ENCODE peak calls at places on chromosomes 11 and 22, in four cellular contexts. P is right lobe of liver, A is gastrocnemius medialis, J is tibial nerve. I is an unnamed sample.

GRCh38 chr11:101445761-101446160 is 138.0 kb downstream of the TRPC6 start:
- DNase-seq in P (no peak), A (no peak), J (no peak), I (no peak)

GRCh38 chr22:47059701-47060161 is 297.3 kb downstream of the TBC1D22A start:
- DNase-seq in P (peak), A (no peak), J (no peak), I (no peak)

GRCh38 chr11:93249437-93250210 is 51.8 kb upstream of the SLC36A4 start:
- DNase-seq in P (no peak), A (no peak), J (no peak), I (no peak)

GRCh38 chr11:45652781-45653180 is 12.6 kb downstream of the CHST1 start:
- DNase-seq in P (no peak), A (no peak), J (no peak), I (no peak)

GRCh38 chr11:40716344-40717178 is 742.9 kb downstream of the LRRC4C start:
- DNase-seq in P (no peak), A (no peak), J (no peak), I (no peak)

GRCh38 chr22:42895087-42895486 is 38.0 kb upstream of the ARFGAP3 start:
- DNase-seq in P (no peak), A (no peak), J (no peak), I (no peak)

GRCh38 chr22:47323518-47323917 is 561.1 kb downstream of the TBC1D22A start:
- DNase-seq in P (no peak), A (no peak), J (no peak), I (peak)

GRCh38 chr22:43923631-43924548 is at the start of gene PNPLA3:
- DNase-seq in P (peak), A (peak), J (peak), I (peak)

GRCh38 chr11:78365381-78365792 is 52.2 kb downstream of the GAB2 start:
- DNase-seq in P (no peak), A (no peak), J (no peak), I (no peak)

GRCh38 chr11:7911011-7911410 is 20.1 kb downstream of the OR10A6 start:
- DNase-seq in P (no peak), A (no peak), J (no peak), I (no peak)

GRCh38 chr11:69137148-69137844 is 18.4 kb upstream of the SMIM38 start:
- DNase-seq in P (no peak), A (no peak), J (peak), I (no peak)

GRCh38 chr22:42316988-42317387 is 46.5 kb upstream of the TCF20 start:
- DNase-seq in P (no peak), A (no peak), J (no peak), I (peak)

GRCh38 chr11:35617687-35618496 is at the start of gene FJX1:
- DNase-seq in P (peak), A (peak), J (no peak), I (peak)

GRCh38 chr11:119054418-119054817 is 2.6 kb downstream of the HYOU1 start:
- DNase-seq in P (no peak), A (no peak), J (no peak), I (no peak)

GRCh38 chr11:119052163-119052814 is 4.7 kb downstream of the HYOU1 start:
- DNase-seq in P (no peak), A (no peak), J (no peak), I (no peak)

GRCh38 chr11:119056397-119056999 is 507 bp downstream of the HYOU1 start:
- DNase-seq in P (peak), A (no peak), J (no peak), I (peak)

GRCh38 chr11:119057000-119057769 is at the start of gene HYOU1:
- DNase-seq in P (peak), A (peak), J (peak), I (peak)

GRCh38 chr11:119055901-119056300 is 1.1 kb downstream of the HYOU1 start:
- DNase-seq in P (no peak), A (no peak), J (no peak), I (no peak)
- TF ChIP-seq CTCF in P (no peak), A (no peak), J (no peak), I (no peak)

DNA sequence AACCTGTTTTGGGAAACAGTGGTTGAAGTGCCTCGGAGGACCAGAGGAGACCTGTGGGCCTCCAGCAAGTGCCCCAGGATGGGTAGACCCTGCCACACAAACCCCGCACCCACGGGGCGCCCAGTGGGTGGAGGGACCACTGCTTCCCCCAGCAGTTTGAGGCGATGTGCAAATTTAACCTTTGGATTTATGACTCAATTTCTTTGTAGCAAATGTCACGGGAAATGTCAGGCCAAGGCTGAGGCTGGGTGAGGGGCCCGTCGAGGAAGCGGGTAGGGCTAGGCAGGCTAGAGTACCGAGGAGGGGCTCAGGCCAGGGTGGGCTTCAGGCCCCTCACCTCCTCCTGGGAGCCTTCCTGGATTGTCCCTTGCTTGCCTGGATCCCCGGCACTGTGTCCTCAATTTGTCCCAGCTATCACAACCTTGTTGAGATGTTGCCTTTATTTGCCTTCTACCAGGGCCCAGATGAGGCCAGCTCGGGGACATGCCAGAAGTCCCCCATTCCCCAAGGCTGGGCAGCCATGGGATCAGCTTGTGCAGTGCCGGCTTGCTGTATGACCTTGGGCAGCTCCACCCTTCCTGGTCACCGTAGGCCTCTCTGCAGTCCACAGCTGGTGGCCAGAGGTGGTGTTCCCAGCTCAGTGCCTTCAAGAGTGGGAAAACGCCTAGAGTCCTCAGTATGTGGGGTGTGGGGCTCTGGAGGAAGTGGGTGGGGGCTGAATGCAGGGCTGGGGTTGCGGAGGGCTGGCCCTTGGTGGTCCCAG is 39.5 kb upstream of the PRODH start:
- DNase-seq in P (peak), A (no peak), J (no peak), I (no peak)
- TF ChIP-seq POLR2A in P (no peak), A (no peak), J (no peak), I (no peak)

DNA sequence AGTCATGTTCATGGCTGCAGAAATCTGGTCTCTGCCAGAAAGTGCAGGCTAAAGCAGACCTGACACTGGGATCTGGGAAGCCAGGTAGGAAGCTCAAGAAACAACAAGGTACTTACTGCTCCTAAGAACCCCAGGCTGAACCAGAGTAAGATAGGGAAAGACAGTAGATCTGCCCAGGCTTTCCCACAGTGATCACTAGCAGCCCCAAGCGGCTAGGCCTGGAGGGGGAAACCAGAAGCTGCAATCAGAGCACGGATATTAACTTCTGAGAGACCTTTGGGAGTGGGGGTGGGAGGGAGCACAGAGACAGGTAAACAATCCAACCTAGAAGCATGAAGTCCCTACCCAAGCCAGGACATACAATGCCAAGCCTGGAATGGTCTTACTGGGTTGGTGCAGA is 135.2 kb upstream of the C11orf58 start:
- DNase-seq in P (no peak), A (peak), J (no peak), I (no peak)
- TF ChIP-seq CTCF in P (no peak), A (peak), J (no peak), I (no peak)

DNA sequence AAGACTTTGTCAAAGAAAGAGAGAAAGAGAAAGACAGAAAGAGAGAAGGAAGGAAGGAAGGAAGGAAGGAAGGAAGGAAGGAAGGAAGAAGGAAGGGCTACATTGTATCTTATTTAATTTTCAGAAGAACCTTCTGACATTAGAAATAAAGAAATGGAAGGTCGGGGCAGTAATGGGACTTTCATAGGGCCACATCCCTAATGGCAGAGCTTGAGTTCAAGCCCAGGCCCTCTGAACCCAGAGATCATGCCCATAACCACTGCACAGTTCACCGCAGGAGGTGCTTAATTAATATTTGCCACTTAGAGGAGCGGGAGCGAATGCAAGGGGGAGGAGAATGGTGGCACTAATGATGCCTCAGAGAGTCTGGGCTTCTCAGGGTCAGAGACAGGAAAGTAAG is 233.3 kb downstream of the MN1 start:
- DNase-seq in P (no peak), A (no peak), J (no peak), I (no peak)
- TF ChIP-seq POLR2A in P (no peak), A (no peak), J (no peak), I (no peak)

GRCh38 chr22:30823015-30823370 is 128.3 kb downstream of the OSBP2 start:
- DNase-seq in P (no peak), A (no peak), J (no peak), I (no peak)
- TF ChIP-seq CTCF in P (no peak), A (no peak), J (no peak), I (no peak)

DNA sequence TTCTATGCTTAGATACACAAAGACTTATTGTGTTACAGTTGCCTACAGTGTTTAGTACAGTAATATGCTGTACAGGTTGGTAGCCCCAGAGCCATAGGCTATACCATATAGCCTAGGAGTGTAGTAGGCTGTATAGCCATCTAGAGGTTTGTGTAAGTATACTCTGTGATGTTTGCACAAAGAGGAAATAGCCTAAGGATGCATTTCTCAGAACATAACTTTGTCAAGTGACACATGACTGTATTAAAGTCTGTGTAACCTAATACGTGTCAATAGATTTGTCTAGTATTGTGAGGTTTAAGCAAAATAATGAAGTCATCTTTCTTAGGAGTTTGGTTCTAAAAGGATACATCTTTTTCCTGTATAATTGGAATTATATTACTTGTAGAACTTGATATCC is 5.5 kb downstream of the ZC3H12C start:
- DNase-seq in P (no peak), A (no peak), J (no peak), I (no peak)
- TF ChIP-seq POLR2A in P (no peak), A (no peak), J (no peak), I (no peak)

GRCh38 chr22:29482253-29482652 is 2.2 kb downstream of the NEFH start:
- DNase-seq in P (no peak), A (no peak), J (no peak), I (no peak)

GRCh38 chr22:29481265-29482000 is 1.4 kb downstream of the NEFH start:
- DNase-seq in P (no peak), A (no peak), J (no peak), I (no peak)

GRCh38 chr22:29479417-29480261 is at the start of gene NEFH:
- DNase-seq in P (no peak), A (no peak), J (no peak), I (no peak)

GRCh38 chr22:29480262-29480511 is 169 bp downstream of the NEFH start:
- DNase-seq in P (no peak), A (no peak), J (no peak), I (no peak)

GRCh38 chr22:29480512-29481264 is 670 bp downstream of the NEFH start:
- DNase-seq in P (no peak), A (no peak), J (no peak), I (no peak)
- TF ChIP-seq CTCF in P (no peak), A (no peak), J (peak), I (no peak)

I was measured in lower leg skin.